ENCODE peak calls at places on chromosomes 7 and 10, in five cellular contexts. A is astrocyte, R is gastrocnemius medialis, C is IMR-90, Y is right cardiac atrium. V is an unnamed sample.
A peak's percentile ranks its signal among the peaks of the same experiment; 100 is the strongest.

GRCh38 chr7:44678468-44679179 is 70.0 kb upstream of the ZMIZ2 start:
- DNase-seq in A (peak; percentile 61), R (peak; percentile 32), C (peak; percentile 86), Y (no peak), V (no peak)

GRCh38 chr7:44287488-44288380 is 37.7 kb downstream of the CAMK2B start:
- DNase-seq in A (no peak), R (peak; percentile 2), C (no peak), Y (peak; percentile 6), V (peak; percentile 50)

GRCh38 chr7:16492513-16493062 is 27.1 kb upstream of the SOSTDC1 start:
- DNase-seq in A (peak; percentile 58), R (no peak), C (peak; percentile 46), Y (no peak), V (no peak)

GRCh38 chr7:35983585-35983984 is 169.5 kb upstream of the EEPD1 start:
- DNase-seq in A (no peak), R (no peak), C (no peak), Y (no peak), V (no peak)

GRCh38 chr10:77545585-77545984 is 92.0 kb downstream of the KCNMA1 start:
- DNase-seq in A (no peak), R (no peak), C (no peak), Y (no peak), V (no peak)

GRCh38 chr7:85405016-85405415 is 218.2 kb upstream of the SEMA3D start:
- DNase-seq in A (no peak), R (no peak), C (no peak), Y (no peak), V (no peak)

GRCh38 chr7:158536871-158537865 is 50.5 kb downstream of the PTPRN2 start:
- DNase-seq in A (no peak), R (no peak), C (no peak), Y (no peak), V (no peak)

GRCh38 chr7:84624527-84624926 is 429.9 kb upstream of the SEMA3A start:
- DNase-seq in A (no peak), R (no peak), C (no peak), Y (no peak), V (no peak)

GRCh38 chr7:84218681-84219080 is 24.1 kb upstream of the SEMA3A start:
- DNase-seq in A (peak; percentile 13), R (no peak), C (peak; percentile 84), Y (no peak), V (no peak)

GRCh38 chr7:140179339-140179738 is 2.6 kb upstream of the KDM7A start:
- DNase-seq in A (no peak), R (no peak), C (no peak), Y (no peak), V (no peak)

GRCh38 chr10:101166430-101166829 is 35.3 kb downstream of the TLX1 start:
- DNase-seq in A (no peak), R (no peak), C (no peak), Y (no peak), V (no peak)

GRCh38 chr7:47153571-47153970 is 428.3 kb downstream of the TNS3 start:
- DNase-seq in A (peak; percentile 13), R (no peak), C (no peak), Y (no peak), V (peak; percentile 8)

GRCh38 chr7:36190447-36191291 is 37.6 kb downstream of the EEPD1 start:
- DNase-seq in A (no peak), R (no peak), C (peak; percentile 25), Y (peak; percentile 66), V (no peak)

GRCh38 chr7:100556541-100556940 is 17.2 kb downstream of the SAP25 start:
- DNase-seq in A (peak; percentile 49), R (no peak), C (peak; percentile 58), Y (no peak), V (peak; percentile 93)

GRCh38 chr7:82593780-82594179 is 150.2 kb upstream of the CACNA2D1 start:
- DNase-seq in A (peak; percentile 59), R (no peak), C (peak; percentile 21), Y (no peak), V (no peak)

GRCh38 chr7:44971188-44971907 is 7.5 kb downstream of the MYO1G start:
- DNase-seq in A (no peak), R (no peak), C (no peak), Y (no peak), V (no peak)

GRCh38 chr10:3542185-3542611 is 242.8 kb downstream of the KLF6 start:
- DNase-seq in A (peak; percentile 93), R (no peak), C (peak; percentile 87), Y (peak; percentile 46), V (peak; percentile 94)

GRCh38 chr7:81594767-81595166 is 175.1 kb downstream of the HGF start:
- DNase-seq in A (peak; percentile 64), R (no peak), C (peak; percentile 40), Y (no peak), V (peak; percentile 13)

GRCh38 chr7:127844165-127844564 is 187.1 kb downstream of the LRRC4 start:
- DNase-seq in A (no peak), R (peak; percentile 3), C (no peak), Y (no peak), V (no peak)

GRCh38 chr7:37377231-37377630 is 71.4 kb downstream of the ELMO1 start:
- DNase-seq in A (no peak), R (no peak), C (no peak), Y (no peak), V (no peak)

GRCh38 chr7:154953006-154953684 is 49.8 kb downstream of the PAXIP1 start:
- DNase-seq in A (no peak), R (no peak), C (peak; percentile 29), Y (peak; percentile 78), V (no peak)

GRCh38 chr10:3728563-3728962 is 56.4 kb downstream of the KLF6 start:
- DNase-seq in A (no peak), R (no peak), C (no peak), Y (no peak), V (no peak)

GRCh38 chr7:135827391-135827790 is 78.8 kb upstream of the FAM180A start:
- DNase-seq in A (no peak), R (no peak), C (no peak), Y (no peak), V (no peak)

GRCh38 chr10:43202224-43202656 is 64.0 kb downstream of the CSGALNACT2 start:
- DNase-seq in A (no peak), R (no peak), C (no peak), Y (no peak), V (peak; percentile 95)

GRCh38 chr7:80135306-80136104 is 874 bp downstream of the GNAI1 start:
- DNase-seq in A (peak; percentile 26), R (no peak), C (peak; percentile 32), Y (no peak), V (peak; percentile 86)

GRCh38 chr10:110056822-110057221 is 49.0 kb downstream of the ADD3 start:
- DNase-seq in A (peak; percentile 80), R (no peak), C (peak; percentile 57), Y (no peak), V (peak; percentile 68)

GRCh38 chr7:130227883-130228575 is 20.4 kb downstream of the SSMEM1 start:
- DNase-seq in A (no peak), R (no peak), C (no peak), Y (no peak), V (no peak)

GRCh38 chr7:134875867-134876266 is 96.4 kb downstream of the CALD1 start:
- DNase-seq in A (peak; percentile 82), R (no peak), C (peak; percentile 80), Y (no peak), V (no peak)

GRCh38 chr10:17282311-17282710 is 54.3 kb downstream of the VIM start:
- DNase-seq in A (no peak), R (no peak), C (no peak), Y (no peak), V (no peak)

GRCh38 chr10:17273403-17273802 is 45.4 kb downstream of the VIM start:
- DNase-seq in A (peak; percentile 71), R (no peak), C (peak; percentile 80), Y (no peak), V (peak; percentile 23)

GRCh38 chr10:17276756-17277424 is 48.8 kb downstream of the VIM start:
- DNase-seq in A (no peak), R (no peak), C (no peak), Y (no peak), V (no peak)

DNA sequence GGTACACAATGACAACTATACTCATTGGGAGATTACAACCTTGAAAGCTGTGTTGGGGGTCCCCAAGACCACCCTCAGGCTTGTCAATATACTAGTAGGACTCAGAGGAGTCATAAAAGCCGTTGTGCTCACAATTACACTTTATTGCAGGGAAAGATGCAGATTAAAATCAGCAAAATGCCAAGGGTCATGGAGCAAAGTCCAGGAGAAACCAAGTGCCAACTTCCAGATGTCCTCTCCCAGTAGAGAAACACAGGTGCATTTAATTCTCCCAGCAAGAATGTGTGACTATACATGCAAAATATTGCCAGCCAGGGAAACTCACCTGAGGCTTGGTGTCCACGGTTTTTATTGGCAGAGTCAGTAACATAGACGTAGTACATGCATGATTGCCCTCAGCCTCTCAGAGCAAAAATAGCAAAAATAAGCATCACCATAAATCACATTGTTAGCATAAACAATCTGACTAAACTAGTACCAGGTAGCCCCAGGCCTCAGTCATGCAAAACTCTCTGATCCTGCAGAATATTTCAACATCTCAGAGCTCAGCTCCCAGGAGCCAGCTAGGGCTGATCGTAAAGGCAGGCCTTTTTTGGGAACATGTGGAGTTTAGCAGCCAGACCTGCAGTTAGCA is 50.7 kb downstream of the VIM start:
- DNase-seq in A (no peak), R (no peak), C (no peak), Y (no peak), V (no peak)
- H3K4me1 ChIP-seq in A (no peaks in the 10 kb centered on the region), R (no peaks in the 10 kb centered on the region), C (no peaks in the 10 kb centered on the region), Y (no peaks in the 10 kb centered on the region), V (no peaks in the 10 kb centered on the region)

GRCh38 chr10:132556994-132557441 is 19.4 kb downstream of the INPP5A start:
- DNase-seq in A (no peak), R (no peak), C (no peak), Y (no peak), V (no peak)
- H3K4me1 ChIP-seq in A (peaks cover 6% of the 10 kb centered on the region), R (peaks cover 6% of the 10 kb centered on the region), C (no peaks in the 10 kb centered on the region), Y (peaks cover 7% of the 10 kb centered on the region), V (no peaks in the 10 kb centered on the region)

DNA sequence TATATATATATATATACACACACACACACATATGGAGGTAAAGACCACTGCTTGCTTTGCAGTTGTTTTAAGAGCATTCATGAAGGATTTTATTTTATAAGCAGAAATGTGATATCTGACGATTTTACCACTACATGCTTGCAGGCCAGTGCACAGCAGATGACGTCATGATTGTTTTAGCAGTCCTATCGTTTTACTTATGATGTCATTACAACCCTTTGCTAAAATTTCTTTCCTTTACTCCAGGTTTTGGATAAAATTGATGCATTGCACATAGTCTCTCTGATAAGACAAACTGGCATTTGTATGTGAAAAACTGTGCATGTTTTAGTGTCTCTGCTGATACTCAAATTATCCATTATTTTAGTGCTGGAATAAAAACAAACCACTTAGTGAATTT is 9.2 kb downstream of the EGFR start:
- DNase-seq in A (no peak), R (no peak), C (peak; percentile 71), Y (no peak), V (no peak)
- H3K4me1 ChIP-seq in A (peaks cover 3% of the 10 kb centered on the region), R (peaks cover 34% of the 10 kb centered on the region), C (peaks cover 35% of the 10 kb centered on the region), Y (no peaks in the 10 kb centered on the region), V (peaks cover 71% of the 10 kb centered on the region)

DNA sequence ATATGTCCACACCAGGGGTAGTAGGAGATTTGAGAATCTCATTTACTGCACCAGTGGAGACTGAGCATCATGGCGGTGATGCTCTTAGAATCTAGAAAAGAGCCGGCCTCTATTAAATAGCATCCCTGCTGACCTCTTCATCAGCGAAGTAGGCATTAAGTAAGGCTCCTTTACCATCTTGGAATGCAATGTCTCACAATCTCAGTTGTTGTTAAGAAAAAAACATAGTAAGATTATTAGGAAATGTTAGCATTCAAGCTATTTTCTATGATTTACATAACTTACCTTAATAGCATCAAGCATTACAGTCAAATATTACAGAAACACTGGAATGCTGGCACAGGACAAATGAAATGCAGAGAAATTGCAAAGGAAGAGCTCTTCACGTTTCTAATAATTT is 54.5 kb downstream of the ORC5 start:
- DNase-seq in A (no peak), R (no peak), C (no peak), Y (no peak), V (no peak)
- H3K4me1 ChIP-seq in A (no peaks in the 10 kb centered on the region), R (no peaks in the 10 kb centered on the region), C (no peaks in the 10 kb centered on the region), Y (no peaks in the 10 kb centered on the region), V (no peaks in the 10 kb centered on the region)

GRCh38 chr10:125035136-125035535 is 93.2 kb downstream of the ZRANB1 start:
- DNase-seq in A (peak; percentile 98), R (no peak), C (peak; percentile 98), Y (no peak), V (peak; percentile 98)
- H3K4me1 ChIP-seq in A (peaks cover 51% of the 10 kb centered on the region), R (peaks cover 93% of the 10 kb centered on the region), C (peaks cover 31% of the 10 kb centered on the region), Y (peaks cover 22% of the 10 kb centered on the region), V (peaks cover 37% of the 10 kb centered on the region)

V was measured in osteoblast.